ENCODE peak calls at places on chromosomes 7 and 10, in nine cellular contexts. One of them, this sample, is unnamed.

GRCh38 chr7:55058314-55058713 is 39.5 kb downstream of the EGFR start:
- DNase-seq in GM23338: no peak
- DNase-seq in OCI-LY7: no peak
- DNase-seq in RCC 7860: no peak
- DNase-seq in NCI-H2081: no peak
- DNase-seq in MCF 10A: no peak
- DNase-seq in GM04503: no peak
- DNase-seq in stimulated activated CD4-positive, alpha-beta T cell treated with anti-CD3 and anti-CD28 coated beads, Interleukin-12 subunit alpha, Interleukin-12 subunit beta, amount 100 ng/mL, for 48 hours: no peak
- DNase-seq in AG10803: no peak
- DNase-seq in this sample: no peak

GRCh38 chr10:8331896-8332729 is 277.6 kb downstream of the GATA3 start:
- DNase-seq in GM04503: no peak
- DNase-seq in RCC 7860: peak
- DNase-seq in AG10803: no peak
- DNase-seq in OCI-LY7: no peak
- DNase-seq in stimulated activated CD4-positive, alpha-beta T cell treated with anti-CD3 and anti-CD28 coated beads, Interleukin-12 subunit alpha, Interleukin-12 subunit beta, amount 100 ng/mL, for 48 hours: peak
- DNase-seq in MCF 10A: peak
- DNase-seq in GM23338: peak
- DNase-seq in NCI-H2081: peak
- DNase-seq in this sample: no peak

GRCh38 chr10:69453759-69454158 is 2.5 kb downstream of the TSPAN15 start:
- DNase-seq in MCF 10A: peak
- DNase-seq in OCI-LY7: no peak
- DNase-seq in AG10803: no peak
- DNase-seq in RCC 7860: no peak
- DNase-seq in stimulated activated CD4-positive, alpha-beta T cell treated with anti-CD3 and anti-CD28 coated beads, Interleukin-12 subunit alpha, Interleukin-12 subunit beta, amount 100 ng/mL, for 48 hours: no peak
- DNase-seq in NCI-H2081: no peak
- DNase-seq in GM23338: no peak
- DNase-seq in GM04503: no peak
- DNase-seq in this sample: no peak

GRCh38 chr7:78642751-78643150 is 810.7 kb downstream of the MAGI2 start:
- DNase-seq in RCC 7860: no peak
- DNase-seq in GM04503: no peak
- DNase-seq in MCF 10A: no peak
- DNase-seq in GM23338: no peak
- DNase-seq in NCI-H2081: no peak
- DNase-seq in OCI-LY7: no peak
- DNase-seq in AG10803: no peak
- DNase-seq in stimulated activated CD4-positive, alpha-beta T cell treated with anti-CD3 and anti-CD28 coated beads, Interleukin-12 subunit alpha, Interleukin-12 subunit beta, amount 100 ng/mL, for 48 hours: no peak
- DNase-seq in this sample: no peak

GRCh38 chr7:142859829-142860228 is 5.0 kb downstream of the EPHB6 start:
- DNase-seq in OCI-LY7: no peak
- DNase-seq in MCF 10A: peak
- DNase-seq in RCC 7860: no peak
- DNase-seq in GM23338: no peak
- DNase-seq in GM04503: no peak
- DNase-seq in NCI-H2081: no peak
- DNase-seq in stimulated activated CD4-positive, alpha-beta T cell treated with anti-CD3 and anti-CD28 coated beads, Interleukin-12 subunit alpha, Interleukin-12 subunit beta, amount 100 ng/mL, for 48 hours: no peak
- DNase-seq in AG10803: peak
- DNase-seq in this sample: no peak

GRCh38 chr7:97639036-97639435 is 92.8 kb upstream of the TAC1 start:
- DNase-seq in NCI-H2081: no peak
- DNase-seq in MCF 10A: peak
- DNase-seq in OCI-LY7: no peak
- DNase-seq in stimulated activated CD4-positive, alpha-beta T cell treated with anti-CD3 and anti-CD28 coated beads, Interleukin-12 subunit alpha, Interleukin-12 subunit beta, amount 100 ng/mL, for 48 hours: no peak
- DNase-seq in GM23338: no peak
- DNase-seq in RCC 7860: no peak
- DNase-seq in AG10803: no peak
- DNase-seq in GM04503: no peak
- DNase-seq in this sample: no peak

GRCh38 chr10:72322280-72323058 is 32.2 kb downstream of the DNAJB12 start:
- DNase-seq in NCI-H2081: no peak
- DNase-seq in MCF 10A: peak
- DNase-seq in OCI-LY7: no peak
- DNase-seq in GM23338: peak
- DNase-seq in AG10803: no peak
- DNase-seq in stimulated activated CD4-positive, alpha-beta T cell treated with anti-CD3 and anti-CD28 coated beads, Interleukin-12 subunit alpha, Interleukin-12 subunit beta, amount 100 ng/mL, for 48 hours: no peak
- DNase-seq in GM04503: no peak
- DNase-seq in RCC 7860: peak
- DNase-seq in this sample: no peak

GRCh38 chr7:106152313-106152665 is 40.2 kb upstream of the SYPL1 start:
- DNase-seq in GM23338: no peak
- DNase-seq in RCC 7860: no peak
- DNase-seq in NCI-H2081: no peak
- DNase-seq in AG10803: no peak
- DNase-seq in stimulated activated CD4-positive, alpha-beta T cell treated with anti-CD3 and anti-CD28 coated beads, Interleukin-12 subunit alpha, Interleukin-12 subunit beta, amount 100 ng/mL, for 48 hours: no peak
- DNase-seq in OCI-LY7: no peak
- DNase-seq in MCF 10A: no peak
- DNase-seq in GM04503: no peak
- DNase-seq in this sample: no peak

GRCh38 chr7:79529214-79529895 is 75.9 kb upstream of the MAGI2 start:
- DNase-seq in RCC 7860: no peak
- DNase-seq in stimulated activated CD4-positive, alpha-beta T cell treated with anti-CD3 and anti-CD28 coated beads, Interleukin-12 subunit alpha, Interleukin-12 subunit beta, amount 100 ng/mL, for 48 hours: no peak
- DNase-seq in OCI-LY7: no peak
- DNase-seq in MCF 10A: no peak
- DNase-seq in GM23338: no peak
- DNase-seq in GM04503: no peak
- DNase-seq in NCI-H2081: peak
- DNase-seq in AG10803: no peak
- DNase-seq in this sample: no peak

GRCh38 chr10:69475433-69475830 is 24.2 kb downstream of the TSPAN15 start:
- DNase-seq in NCI-H2081: no peak
- DNase-seq in RCC 7860: no peak
- DNase-seq in GM23338: no peak
- DNase-seq in MCF 10A: no peak
- DNase-seq in AG10803: peak
- DNase-seq in OCI-LY7: no peak
- DNase-seq in stimulated activated CD4-positive, alpha-beta T cell treated with anti-CD3 and anti-CD28 coated beads, Interleukin-12 subunit alpha, Interleukin-12 subunit beta, amount 100 ng/mL, for 48 hours: no peak
- DNase-seq in GM04503: peak
- DNase-seq in this sample: no peak

GRCh38 chr7:144738708-144739314 is 97.0 kb downstream of the TPK1 start:
- DNase-seq in stimulated activated CD4-positive, alpha-beta T cell treated with anti-CD3 and anti-CD28 coated beads, Interleukin-12 subunit alpha, Interleukin-12 subunit beta, amount 100 ng/mL, for 48 hours: no peak
- DNase-seq in GM23338: peak
- DNase-seq in AG10803: peak
- DNase-seq in MCF 10A: peak
- DNase-seq in OCI-LY7: peak
- DNase-seq in RCC 7860: peak
- DNase-seq in NCI-H2081: peak
- DNase-seq in GM04503: no peak
- DNase-seq in this sample: no peak

GRCh38 chr10:74640134-74640533 is 186.3 kb upstream of the KAT6B start:
- DNase-seq in NCI-H2081: peak
- DNase-seq in RCC 7860: no peak
- DNase-seq in GM04503: no peak
- DNase-seq in AG10803: peak
- DNase-seq in GM23338: peak
- DNase-seq in OCI-LY7: peak
- DNase-seq in MCF 10A: peak
- DNase-seq in stimulated activated CD4-positive, alpha-beta T cell treated with anti-CD3 and anti-CD28 coated beads, Interleukin-12 subunit alpha, Interleukin-12 subunit beta, amount 100 ng/mL, for 48 hours: no peak
- DNase-seq in this sample: no peak

GRCh38 chr7:118214051-118214832 is 10.3 kb upstream of the ANKRD7 start:
- DNase-seq in AG10803: peak
- DNase-seq in GM23338: peak
- DNase-seq in RCC 7860: peak
- DNase-seq in GM04503: no peak
- DNase-seq in MCF 10A: no peak
- DNase-seq in stimulated activated CD4-positive, alpha-beta T cell treated with anti-CD3 and anti-CD28 coated beads, Interleukin-12 subunit alpha, Interleukin-12 subunit beta, amount 100 ng/mL, for 48 hours: peak
- DNase-seq in OCI-LY7: peak
- DNase-seq in NCI-H2081: no peak
- DNase-seq in this sample: peak

GRCh38 chr7:11343136-11343535 is 369.5 kb downstream of the PHF14 start:
- DNase-seq in stimulated activated CD4-positive, alpha-beta T cell treated with anti-CD3 and anti-CD28 coated beads, Interleukin-12 subunit alpha, Interleukin-12 subunit beta, amount 100 ng/mL, for 48 hours: no peak
- DNase-seq in NCI-H2081: no peak
- DNase-seq in GM04503: no peak
- DNase-seq in OCI-LY7: no peak
- DNase-seq in RCC 7860: no peak
- DNase-seq in AG10803: no peak
- DNase-seq in MCF 10A: no peak
- DNase-seq in GM23338: peak
- DNase-seq in this sample: no peak

GRCh38 chr10:118701529-118702323 is 53.0 kb downstream of the CACUL1 start:
- DNase-seq in GM04503: no peak
- DNase-seq in AG10803: peak
- DNase-seq in NCI-H2081: no peak
- DNase-seq in stimulated activated CD4-positive, alpha-beta T cell treated with anti-CD3 and anti-CD28 coated beads, Interleukin-12 subunit alpha, Interleukin-12 subunit beta, amount 100 ng/mL, for 48 hours: no peak
- DNase-seq in OCI-LY7: no peak
- DNase-seq in GM23338: peak
- DNase-seq in RCC 7860: no peak
- DNase-seq in MCF 10A: no peak
- DNase-seq in this sample: no peak

GRCh38 chr7:77310982-77311381 is 105.2 kb downstream of the GSAP start:
- DNase-seq in GM23338: no peak
- DNase-seq in AG10803: no peak
- DNase-seq in stimulated activated CD4-positive, alpha-beta T cell treated with anti-CD3 and anti-CD28 coated beads, Interleukin-12 subunit alpha, Interleukin-12 subunit beta, amount 100 ng/mL, for 48 hours: no peak
- DNase-seq in GM04503: no peak
- DNase-seq in NCI-H2081: no peak
- DNase-seq in OCI-LY7: no peak
- DNase-seq in RCC 7860: no peak
- DNase-seq in MCF 10A: no peak
- DNase-seq in this sample: no peak

GRCh38 chr7:44293561-44294324 is 31.7 kb downstream of the CAMK2B start:
- DNase-seq in RCC 7860: no peak
- DNase-seq in GM23338: no peak
- DNase-seq in AG10803: no peak
- DNase-seq in NCI-H2081: no peak
- DNase-seq in OCI-LY7: no peak
- DNase-seq in MCF 10A: no peak
- DNase-seq in GM04503: no peak
- DNase-seq in stimulated activated CD4-positive, alpha-beta T cell treated with anti-CD3 and anti-CD28 coated beads, Interleukin-12 subunit alpha, Interleukin-12 subunit beta, amount 100 ng/mL, for 48 hours: no peak
- DNase-seq in this sample: no peak

GRCh38 chr7:71364559-71364958 is 232.6 kb downstream of the GALNT17 start:
- DNase-seq in RCC 7860: no peak
- DNase-seq in MCF 10A: no peak
- DNase-seq in NCI-H2081: no peak
- DNase-seq in GM04503: no peak
- DNase-seq in GM23338: peak
- DNase-seq in AG10803: no peak
- DNase-seq in stimulated activated CD4-positive, alpha-beta T cell treated with anti-CD3 and anti-CD28 coated beads, Interleukin-12 subunit alpha, Interleukin-12 subunit beta, amount 100 ng/mL, for 48 hours: no peak
- DNase-seq in OCI-LY7: no peak
- DNase-seq in this sample: no peak

GRCh38 chr10:69464801-69465401 is 13.6 kb downstream of the TSPAN15 start:
- DNase-seq in RCC 7860: no peak
- DNase-seq in NCI-H2081: no peak
- DNase-seq in stimulated activated CD4-positive, alpha-beta T cell treated with anti-CD3 and anti-CD28 coated beads, Interleukin-12 subunit alpha, Interleukin-12 subunit beta, amount 100 ng/mL, for 48 hours: no peak
- DNase-seq in GM04503: no peak
- DNase-seq in OCI-LY7: no peak
- DNase-seq in MCF 10A: no peak
- DNase-seq in AG10803: no peak
- DNase-seq in GM23338: no peak
- DNase-seq in this sample: no peak

GRCh38 chr7:45595809-45596664 is 21.9 kb downstream of the ADCY1 start:
- DNase-seq in GM04503: no peak
- DNase-seq in stimulated activated CD4-positive, alpha-beta T cell treated with anti-CD3 and anti-CD28 coated beads, Interleukin-12 subunit alpha, Interleukin-12 subunit beta, amount 100 ng/mL, for 48 hours: no peak
- DNase-seq in MCF 10A: no peak
- DNase-seq in AG10803: no peak
- DNase-seq in GM23338: no peak
- DNase-seq in NCI-H2081: no peak
- DNase-seq in RCC 7860: no peak
- DNase-seq in OCI-LY7: no peak
- DNase-seq in this sample: no peak

GRCh38 chr7:28013441-28013840 is 167.2 kb downstream of the JAZF1 start:
- DNase-seq in MCF 10A: no peak
- DNase-seq in OCI-LY7: no peak
- DNase-seq in NCI-H2081: no peak
- DNase-seq in RCC 7860: no peak
- DNase-seq in stimulated activated CD4-positive, alpha-beta T cell treated with anti-CD3 and anti-CD28 coated beads, Interleukin-12 subunit alpha, Interleukin-12 subunit beta, amount 100 ng/mL, for 48 hours: no peak
- DNase-seq in GM23338: no peak
- DNase-seq in AG10803: no peak
- DNase-seq in GM04503: no peak
- DNase-seq in this sample: no peak

GRCh38 chr10:61642692-61643091 is 20.0 kb upstream of the CABCOCO1 start:
- DNase-seq in AG10803: peak
- DNase-seq in GM04503: peak
- DNase-seq in GM23338: no peak
- DNase-seq in RCC 7860: no peak
- DNase-seq in NCI-H2081: no peak
- DNase-seq in MCF 10A: peak
- DNase-seq in OCI-LY7: no peak
- DNase-seq in stimulated activated CD4-positive, alpha-beta T cell treated with anti-CD3 and anti-CD28 coated beads, Interleukin-12 subunit alpha, Interleukin-12 subunit beta, amount 100 ng/mL, for 48 hours: no peak
- DNase-seq in this sample: no peak

GRCh38 chr7:92461027-92462003 is 14.0 kb downstream of the GATAD1 start:
- DNase-seq in AG10803: peak
- DNase-seq in stimulated activated CD4-positive, alpha-beta T cell treated with anti-CD3 and anti-CD28 coated beads, Interleukin-12 subunit alpha, Interleukin-12 subunit beta, amount 100 ng/mL, for 48 hours: peak
- DNase-seq in RCC 7860: peak
- DNase-seq in GM04503: no peak
- DNase-seq in OCI-LY7: peak
- DNase-seq in MCF 10A: peak
- DNase-seq in GM23338: peak
- DNase-seq in NCI-H2081: peak
- DNase-seq in this sample: no peak

GRCh38 chr7:3194501-3195141 is 106.4 kb upstream of the SDK1 start:
- DNase-seq in GM23338: peak
- DNase-seq in AG10803: no peak
- DNase-seq in NCI-H2081: no peak
- DNase-seq in GM04503: no peak
- DNase-seq in RCC 7860: peak
- DNase-seq in MCF 10A: peak
- DNase-seq in OCI-LY7: no peak
- DNase-seq in stimulated activated CD4-positive, alpha-beta T cell treated with anti-CD3 and anti-CD28 coated beads, Interleukin-12 subunit alpha, Interleukin-12 subunit beta, amount 100 ng/mL, for 48 hours: no peak
- DNase-seq in this sample: no peak

GRCh38 chr10:30510932-30511700 is 77.1 kb downstream of the MAP3K8 start:
- DNase-seq in MCF 10A: no peak
- DNase-seq in GM23338: no peak
- DNase-seq in OCI-LY7: no peak
- DNase-seq in RCC 7860: no peak
- DNase-seq in GM04503: no peak
- DNase-seq in stimulated activated CD4-positive, alpha-beta T cell treated with anti-CD3 and anti-CD28 coated beads, Interleukin-12 subunit alpha, Interleukin-12 subunit beta, amount 100 ng/mL, for 48 hours: no peak
- DNase-seq in NCI-H2081: no peak
- DNase-seq in AG10803: no peak
- DNase-seq in this sample: no peak

This sample was measured in AG09319.